ENCODE peak calls at places on chromosomes 11 and 22, in six cellular contexts. One of them, this sample, is unnamed. For H3K4me1, the result is how much of the 10 kb centered on the place peaks cover.

GRCh38 chr22:30605449-30606110 is 1.4 kb upstream of the TCN2 start:
- DNase-seq in suprapubic skin: no peak
- DNase-seq in transverse colon: peak
- DNase-seq in GM23338: peak
- DNase-seq in SK-N-SH: peak
- DNase-seq in H1: no peak
- DNase-seq in this sample: peak

GRCh38 chr22:30159082-30159481 is 78.8 kb downstream of the HORMAD2 start:
- DNase-seq in suprapubic skin: no peak
- DNase-seq in transverse colon: no peak
- DNase-seq in GM23338: no peak
- DNase-seq in SK-N-SH: no peak
- DNase-seq in H1: no peak
- DNase-seq in this sample: no peak

GRCh38 chr11:47552086-47552580 is 799 bp downstream of the CELF1 start:
- DNase-seq in suprapubic skin: no peak
- DNase-seq in transverse colon: no peak
- DNase-seq in GM23338: peak
- DNase-seq in SK-N-SH: peak
- DNase-seq in H1: no peak
- DNase-seq in this sample: no peak

GRCh38 chr11:29801561-29801960 is 215.3 kb downstream of the KCNA4 start:
- DNase-seq in suprapubic skin: no peak
- DNase-seq in transverse colon: no peak
- DNase-seq in GM23338: no peak
- DNase-seq in SK-N-SH: no peak
- DNase-seq in H1: no peak
- DNase-seq in this sample: no peak

GRCh38 chr11:15153231-15153630 is 38.5 kb downstream of the INSC start:
- DNase-seq in suprapubic skin: no peak
- DNase-seq in transverse colon: no peak
- DNase-seq in GM23338: no peak
- DNase-seq in SK-N-SH: no peak
- DNase-seq in H1: no peak
- DNase-seq in this sample: no peak

GRCh38 chr22:39530692-39531331 is 1.7 kb downstream of the RPS19BP1 start:
- DNase-seq in suprapubic skin: no peak
- DNase-seq in transverse colon: no peak
- DNase-seq in GM23338: peak
- DNase-seq in SK-N-SH: peak
- DNase-seq in H1: no peak
- DNase-seq in this sample: no peak

GRCh38 chr22:19422440-19423301 is 8.9 kb downstream of the HIRA start:
- DNase-seq in suprapubic skin: no peak
- DNase-seq in transverse colon: no peak
- DNase-seq in GM23338: peak
- DNase-seq in SK-N-SH: no peak
- DNase-seq in H1: no peak
- DNase-seq in this sample: no peak

GRCh38 chr11:110434952-110435779 is 5.4 kb downstream of the FDX1 start:
- DNase-seq in suprapubic skin: no peak
- DNase-seq in transverse colon: peak
- DNase-seq in GM23338: peak
- DNase-seq in SK-N-SH: no peak
- DNase-seq in H1: no peak
- DNase-seq in this sample: peak

GRCh38 chr11:14873632-14874031 is 18.4 kb downstream of the CYP2R1 start:
- DNase-seq in suprapubic skin: no peak
- DNase-seq in transverse colon: no peak
- DNase-seq in GM23338: no peak
- DNase-seq in SK-N-SH: no peak
- DNase-seq in H1: no peak
- DNase-seq in this sample: no peak

GRCh38 chr11:69500285-69501120 is 19.0 kb downstream of the LINC01488 start:
- DNase-seq in suprapubic skin: no peak
- DNase-seq in transverse colon: no peak
- DNase-seq in GM23338: no peak
- DNase-seq in SK-N-SH: peak
- DNase-seq in H1: no peak
- DNase-seq in this sample: no peak

GRCh38 chr22:37299969-37300509 is 17.7 kb downstream of the CYTH4 start:
- DNase-seq in suprapubic skin: no peak
- DNase-seq in transverse colon: no peak
- DNase-seq in GM23338: no peak
- DNase-seq in SK-N-SH: no peak
- DNase-seq in H1: no peak
- DNase-seq in this sample: no peak

GRCh38 chr11:210122-210802 is 2.8 kb downstream of the RIC8A start:
- DNase-seq in suprapubic skin: peak
- DNase-seq in transverse colon: no peak
- DNase-seq in GM23338: no peak
- DNase-seq in SK-N-SH: no peak
- DNase-seq in H1: no peak
- DNase-seq in this sample: peak

GRCh38 chr11:79249341-79249993 is 191.4 kb downstream of the TENM4 start:
- DNase-seq in suprapubic skin: no peak
- DNase-seq in transverse colon: no peak
- DNase-seq in GM23338: no peak
- DNase-seq in SK-N-SH: no peak
- DNase-seq in H1: no peak
- DNase-seq in this sample: no peak

GRCh38 chr22:22171357-22172218 is 73.0 kb upstream of the VPREB1 start:
- DNase-seq in suprapubic skin: no peak
- DNase-seq in transverse colon: no peak
- DNase-seq in GM23338: peak
- DNase-seq in SK-N-SH: peak
- DNase-seq in H1: no peak
- DNase-seq in this sample: no peak

GRCh38 chr22:17980638-17981051 is 43.7 kb downstream of the MICAL3 start:
- DNase-seq in suprapubic skin: no peak
- DNase-seq in transverse colon: peak
- DNase-seq in GM23338: no peak
- DNase-seq in SK-N-SH: peak
- DNase-seq in H1: no peak
- DNase-seq in this sample: peak

GRCh38 chr11:16052750-16053149 is 303.6 kb downstream of the SOX6 start:
- DNase-seq in suprapubic skin: no peak
- DNase-seq in transverse colon: no peak
- DNase-seq in GM23338: no peak
- DNase-seq in SK-N-SH: no peak
- DNase-seq in H1: no peak
- DNase-seq in this sample: no peak

GRCh38 chr22:22600862-22601261 is 41.8 kb upstream of the PRAME start:
- DNase-seq in suprapubic skin: no peak
- DNase-seq in transverse colon: no peak
- DNase-seq in GM23338: no peak
- DNase-seq in SK-N-SH: no peak
- DNase-seq in H1: no peak
- DNase-seq in this sample: no peak

GRCh38 chr11:10674991-10675440 is 18.5 kb downstream of the IRAG1 start:
- DNase-seq in suprapubic skin: no peak
- DNase-seq in transverse colon: no peak
- DNase-seq in GM23338: peak
- DNase-seq in SK-N-SH: no peak
- DNase-seq in H1: no peak
- DNase-seq in this sample: no peak

GRCh38 chr11:103051986-103052385 is 40.0 kb downstream of the DCUN1D5 start:
- DNase-seq in suprapubic skin: no peak
- DNase-seq in transverse colon: no peak
- DNase-seq in GM23338: no peak
- DNase-seq in SK-N-SH: no peak
- DNase-seq in H1: no peak
- DNase-seq in this sample: no peak

GRCh38 chr11:19864141-19865120 is 151.8 kb downstream of the NAV2 start:
- DNase-seq in suprapubic skin: no peak
- DNase-seq in transverse colon: no peak
- DNase-seq in GM23338: peak
- DNase-seq in SK-N-SH: no peak
- DNase-seq in H1: no peak
- DNase-seq in this sample: no peak

GRCh38 chr22:39215430-39216142 is 29.2 kb downstream of the PDGFB start:
- DNase-seq in suprapubic skin: peak
- DNase-seq in transverse colon: no peak
- DNase-seq in GM23338: peak
- DNase-seq in SK-N-SH: no peak
- DNase-seq in H1: no peak
- DNase-seq in this sample: no peak

GRCh38 chr11:68870470-68870869 is 28.8 kb upstream of the CPT1A start:
- DNase-seq in suprapubic skin: no peak
- DNase-seq in transverse colon: no peak
- DNase-seq in GM23338: peak
- DNase-seq in SK-N-SH: no peak
- DNase-seq in H1: no peak
- DNase-seq in this sample: no peak

GRCh38 chr22:23072035-23072910 is 2.0 kb downstream of the GNAZ start:
- DNase-seq in suprapubic skin: no peak
- DNase-seq in transverse colon: no peak
- DNase-seq in GM23338: no peak
- DNase-seq in SK-N-SH: no peak
- DNase-seq in H1: no peak
- DNase-seq in this sample: no peak

GRCh38 chr11:110497204-110497987 is 67.6 kb downstream of the FDX1 start:
- DNase-seq in suprapubic skin: no peak
- DNase-seq in transverse colon: no peak
- DNase-seq in GM23338: no peak
- DNase-seq in SK-N-SH: no peak
- DNase-seq in H1: no peak
- DNase-seq in this sample: no peak

GRCh38 chr11:15309296-15309695 is 194.6 kb downstream of the INSC start:
- DNase-seq in suprapubic skin: no peak
- DNase-seq in transverse colon: no peak
- DNase-seq in GM23338: no peak
- DNase-seq in SK-N-SH: no peak
- DNase-seq in H1: no peak
- DNase-seq in this sample: no peak

DNA sequence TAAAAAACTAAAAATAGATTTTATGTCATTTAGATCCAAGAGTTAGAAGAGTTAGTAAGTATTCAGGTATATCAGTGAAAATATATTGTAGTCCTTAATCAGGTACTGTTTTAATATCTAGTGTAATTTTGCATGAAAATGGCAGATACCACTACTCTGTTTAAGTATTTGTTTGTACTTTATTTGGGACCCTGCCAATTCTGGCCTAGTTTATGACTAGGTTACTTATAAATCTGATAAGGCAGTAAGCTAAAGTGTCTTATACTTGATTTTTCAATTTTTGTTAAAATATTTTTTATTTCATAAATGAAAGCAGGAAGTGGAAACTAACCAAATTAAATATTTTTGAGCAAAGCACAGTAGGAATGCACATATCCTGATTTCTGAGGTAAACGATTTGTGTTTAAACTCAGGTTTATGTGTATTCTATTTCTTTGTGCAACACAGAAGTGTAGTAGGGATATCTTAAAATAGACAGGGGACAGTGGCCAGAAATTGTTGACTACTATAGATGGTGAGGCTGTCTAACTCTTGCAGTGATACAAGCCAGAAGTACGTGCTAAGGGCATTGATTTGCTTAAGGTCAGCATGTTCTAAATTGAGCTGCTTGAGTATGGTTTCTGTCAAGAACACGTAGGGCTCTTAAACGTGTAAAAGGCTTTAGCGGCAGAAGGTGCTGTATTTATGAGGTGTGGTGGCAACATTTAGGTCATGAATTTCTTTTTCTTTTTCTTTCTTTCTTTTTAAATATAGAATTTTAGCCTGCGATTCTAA is 34.0 kb downstream of the HIPK3 start:
- DNase-seq in suprapubic skin: no peak
- DNase-seq in transverse colon: no peak
- DNase-seq in GM23338: no peak
- DNase-seq in SK-N-SH: peak
- DNase-seq in H1: no peak
- DNase-seq in this sample: no peak
- TF ChIP-seq POLR2AphosphoS5 in suprapubic skin: no peak
- TF ChIP-seq POLR2AphosphoS5 in transverse colon: peak
- TF ChIP-seq POLR2AphosphoS5 in GM23338: no peak
- TF ChIP-seq POLR2AphosphoS5 in SK-N-SH: no peak
- TF ChIP-seq POLR2AphosphoS5 in H1: no peak
- TF ChIP-seq POLR2AphosphoS5 in this sample: peak

GRCh38 chr11:12413141-12414055 is 36.0 kb downstream of the PARVA start:
- DNase-seq in suprapubic skin: no peak
- DNase-seq in transverse colon: no peak
- DNase-seq in GM23338: no peak
- DNase-seq in SK-N-SH: no peak
- DNase-seq in H1: no peak
- DNase-seq in this sample: no peak
- H3K4me1 ChIP-seq in suprapubic skin: half or more
- H3K4me1 ChIP-seq in transverse colon: under half
- H3K4me1 ChIP-seq in GM23338: under half
- H3K4me1 ChIP-seq in SK-N-SH: under half
- H3K4me1 ChIP-seq in H1: under half
- H3K4me1 ChIP-seq in this sample: half or more

GRCh38 chr11:104104664-104105063 is 59.3 kb downstream of the PDGFD start:
- DNase-seq in suprapubic skin: no peak
- DNase-seq in transverse colon: no peak
- DNase-seq in GM23338: no peak
- DNase-seq in SK-N-SH: no peak
- DNase-seq in H1: no peak
- DNase-seq in this sample: no peak
- H3K4me3 ChIP-seq in suprapubic skin: no peak
- H3K4me3 ChIP-seq in transverse colon: no peak
- H3K4me3 ChIP-seq in GM23338: no peak
- H3K4me3 ChIP-seq in SK-N-SH: no peak
- H3K4me3 ChIP-seq in H1: no peak
- H3K4me3 ChIP-seq in this sample: no peak

GRCh38 chr22:28030442-28030841 is 111.4 kb upstream of the PITPNB start:
- DNase-seq in suprapubic skin: no peak
- DNase-seq in transverse colon: no peak
- DNase-seq in GM23338: no peak
- DNase-seq in SK-N-SH: no peak
- DNase-seq in H1: no peak
- DNase-seq in this sample: no peak

GRCh38 chr22:28029962-28030361 is 110.9 kb upstream of the PITPNB start:
- DNase-seq in suprapubic skin: no peak
- DNase-seq in transverse colon: no peak
- DNase-seq in GM23338: no peak
- DNase-seq in SK-N-SH: peak
- DNase-seq in H1: no peak
- DNase-seq in this sample: no peak

GRCh38 chr22:28027453-28028448 is 108.7 kb upstream of the PITPNB start:
- DNase-seq in suprapubic skin: no peak
- DNase-seq in transverse colon: no peak
- DNase-seq in GM23338: no peak
- DNase-seq in SK-N-SH: peak
- DNase-seq in H1: no peak
- DNase-seq in this sample: no peak

GRCh38 chr22:28031383-28031922 is 112.4 kb upstream of the PITPNB start:
- DNase-seq in suprapubic skin: no peak
- DNase-seq in transverse colon: no peak
- DNase-seq in GM23338: no peak
- DNase-seq in SK-N-SH: no peak
- DNase-seq in H1: no peak
- DNase-seq in this sample: no peak

GRCh38 chr22:28029201-28029948 is 110.3 kb upstream of the PITPNB start:
- DNase-seq in suprapubic skin: no peak
- DNase-seq in transverse colon: peak
- DNase-seq in GM23338: peak
- DNase-seq in SK-N-SH: peak
- DNase-seq in H1: no peak
- DNase-seq in this sample: peak
- TF ChIP-seq POLR2AphosphoS5 in suprapubic skin: no peak
- TF ChIP-seq POLR2AphosphoS5 in transverse colon: no peak
- TF ChIP-seq POLR2AphosphoS5 in GM23338: no peak
- TF ChIP-seq POLR2AphosphoS5 in SK-N-SH: no peak
- TF ChIP-seq POLR2AphosphoS5 in H1: no peak
- TF ChIP-seq POLR2AphosphoS5 in this sample: peak